ENCODE peak calls at places on chromosome 9, in four cellular contexts. One of them, this sample, is unnamed.

GRCh38 chr9:77498891-77499290 is 149.2 kb downstream of the GNA14 start:
- DNase-seq in GM13976: no peak
- DNase-seq in AG10803: peak
- DNase-seq in epithelial cell of esophagus: no peak
- DNase-seq in this sample: no peak

GRCh38 chr9:32456564-32456963 is 69.4 kb downstream of the RIGI start:
- DNase-seq in GM13976: no peak
- DNase-seq in AG10803: peak
- DNase-seq in epithelial cell of esophagus: no peak
- DNase-seq in this sample: no peak

GRCh38 chr9:129962889-129963703 is 79.9 kb downstream of the FNBP1 start:
- DNase-seq in GM13976: peak
- DNase-seq in AG10803: peak
- DNase-seq in epithelial cell of esophagus: peak
- DNase-seq in this sample: peak

GRCh38 chr9:125085703-125086477 is 57.4 kb downstream of the SCAI start:
- DNase-seq in GM13976: no peak
- DNase-seq in AG10803: no peak
- DNase-seq in epithelial cell of esophagus: no peak
- DNase-seq in this sample: no peak

GRCh38 chr9:95266649-95267048 is 50.9 kb downstream of the FANCC start:
- DNase-seq in GM13976: peak
- DNase-seq in AG10803: no peak
- DNase-seq in epithelial cell of esophagus: no peak
- DNase-seq in this sample: no peak

GRCh38 chr9:35684921-35685320 is 4.8 kb downstream of the TPM2 start:
- DNase-seq in GM13976: no peak
- DNase-seq in AG10803: no peak
- DNase-seq in epithelial cell of esophagus: no peak
- DNase-seq in this sample: no peak

GRCh38 chr9:130461731-130462130 is 17.0 kb downstream of the ASS1 start:
- DNase-seq in GM13976: no peak
- DNase-seq in AG10803: no peak
- DNase-seq in epithelial cell of esophagus: no peak
- DNase-seq in this sample: no peak

GRCh38 chr9:129176786-129177442 is 1.1 kb downstream of the IER5L start:
- DNase-seq in GM13976: no peak
- DNase-seq in AG10803: no peak
- DNase-seq in epithelial cell of esophagus: peak
- DNase-seq in this sample: peak

GRCh38 chr9:8600914-8601680 is 801.5 kb upstream of the DMAC1 start:
- DNase-seq in GM13976: no peak
- DNase-seq in AG10803: no peak
- DNase-seq in epithelial cell of esophagus: peak
- DNase-seq in this sample: no peak

GRCh38 chr9:118990949-118991348 is 378.3 kb downstream of the BRINP1 start:
- DNase-seq in GM13976: no peak
- DNase-seq in AG10803: no peak
- DNase-seq in epithelial cell of esophagus: no peak
- DNase-seq in this sample: peak

GRCh38 chr9:8717146-8717545 is 917.6 kb upstream of the DMAC1 start:
- DNase-seq in GM13976: no peak
- DNase-seq in AG10803: no peak
- DNase-seq in epithelial cell of esophagus: no peak
- DNase-seq in this sample: no peak

GRCh38 chr9:35028341-35028740 is 38.8 kb downstream of the DNAJB5 start:
- DNase-seq in GM13976: no peak
- DNase-seq in AG10803: no peak
- DNase-seq in epithelial cell of esophagus: peak
- DNase-seq in this sample: no peak

GRCh38 chr9:120688758-120689157 is 25.5 kb downstream of the MEGF9 start:
- DNase-seq in GM13976: no peak
- DNase-seq in AG10803: no peak
- DNase-seq in epithelial cell of esophagus: no peak
- DNase-seq in this sample: no peak

GRCh38 chr9:78695521-78695920 is 398.6 kb downstream of the PSAT1 start:
- DNase-seq in GM13976: no peak
- DNase-seq in AG10803: no peak
- DNase-seq in epithelial cell of esophagus: no peak
- DNase-seq in this sample: no peak

GRCh38 chr9:35688558-35689350 is 971 bp downstream of the TPM2 start:
- DNase-seq in GM13976: no peak
- DNase-seq in AG10803: peak
- DNase-seq in epithelial cell of esophagus: peak
- DNase-seq in this sample: no peak

GRCh38 chr9:7656648-7657047 is 142.9 kb downstream of the DMAC1 start:
- DNase-seq in GM13976: no peak
- DNase-seq in AG10803: no peak
- DNase-seq in epithelial cell of esophagus: peak
- DNase-seq in this sample: no peak

GRCh38 chr9:123364241-123364824 is 8.3 kb downstream of the CRB2 start:
- DNase-seq in GM13976: no peak
- DNase-seq in AG10803: peak
- DNase-seq in epithelial cell of esophagus: no peak
- DNase-seq in this sample: no peak

GRCh38 chr9:37417857-37418618 is 4.5 kb upstream of the GRHPR start:
- DNase-seq in GM13976: no peak
- DNase-seq in AG10803: no peak
- DNase-seq in epithelial cell of esophagus: peak
- DNase-seq in this sample: no peak

GRCh38 chr9:112970939-112971338 is 41.1 kb downstream of the ZNF883 start:
- DNase-seq in GM13976: no peak
- DNase-seq in AG10803: peak
- DNase-seq in epithelial cell of esophagus: no peak
- DNase-seq in this sample: no peak

GRCh38 chr9:95947118-95947517 is 71.6 kb downstream of the ERCC6L2 start:
- DNase-seq in GM13976: no peak
- DNase-seq in AG10803: no peak
- DNase-seq in epithelial cell of esophagus: no peak
- DNase-seq in this sample: no peak

GRCh38 chr9:101326501-101326900 is 58.3 kb downstream of the BAAT start:
- DNase-seq in GM13976: no peak
- DNase-seq in AG10803: no peak
- DNase-seq in epithelial cell of esophagus: peak
- DNase-seq in this sample: no peak

GRCh38 chr9:113614843-113615648 is 151.5 kb downstream of the RGS3 start:
- DNase-seq in GM13976: peak
- DNase-seq in AG10803: peak
- DNase-seq in epithelial cell of esophagus: no peak
- DNase-seq in this sample: peak

GRCh38 chr9:79567671-79568098 is 4.1 kb upstream of the TLE4 start:
- DNase-seq in GM13976: no peak
- DNase-seq in AG10803: no peak
- DNase-seq in epithelial cell of esophagus: peak
- DNase-seq in this sample: no peak

GRCh38 chr9:108743426-108743825 is 112.4 kb downstream of the ACTL7B start:
- DNase-seq in GM13976: no peak
- DNase-seq in AG10803: no peak
- DNase-seq in epithelial cell of esophagus: no peak
- DNase-seq in this sample: no peak

GRCh38 chr9:124662561-124662960 is 108.5 kb downstream of the NR6A1 start:
- DNase-seq in GM13976: no peak
- DNase-seq in AG10803: no peak
- DNase-seq in epithelial cell of esophagus: no peak
- DNase-seq in this sample: no peak

GRCh38 chr9:114198249-114199040 is 43.1 kb downstream of the COL27A1 start:
- DNase-seq in GM13976: no peak
- DNase-seq in AG10803: no peak
- DNase-seq in epithelial cell of esophagus: no peak
- DNase-seq in this sample: no peak

DNA sequence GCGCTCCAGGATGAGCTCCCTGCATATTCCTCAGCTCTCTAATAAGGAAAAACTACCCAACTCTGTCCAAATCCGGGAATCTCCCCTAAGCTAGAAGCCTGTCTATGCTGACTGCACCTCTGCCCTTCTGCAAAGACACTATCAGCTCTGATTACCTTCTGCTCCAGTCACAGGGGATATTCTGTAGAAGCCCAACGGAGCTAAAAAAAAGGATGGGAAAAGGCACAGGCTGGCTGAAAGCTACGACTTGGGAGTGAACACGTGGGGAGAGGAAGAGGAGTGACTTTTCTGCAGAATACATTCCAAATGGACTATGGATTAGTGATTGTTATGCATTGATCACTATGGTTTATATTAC is 50.7 kb downstream of the IARS1 start:
- DNase-seq in GM13976: no peak
- DNase-seq in AG10803: no peak
- DNase-seq in epithelial cell of esophagus: no peak
- DNase-seq in this sample: no peak
- TF ChIP-seq CTCF in GM13976: no peak
- TF ChIP-seq CTCF in AG10803: no peak
- TF ChIP-seq CTCF in epithelial cell of esophagus: no peak
- TF ChIP-seq CTCF in this sample: no peak

DNA sequence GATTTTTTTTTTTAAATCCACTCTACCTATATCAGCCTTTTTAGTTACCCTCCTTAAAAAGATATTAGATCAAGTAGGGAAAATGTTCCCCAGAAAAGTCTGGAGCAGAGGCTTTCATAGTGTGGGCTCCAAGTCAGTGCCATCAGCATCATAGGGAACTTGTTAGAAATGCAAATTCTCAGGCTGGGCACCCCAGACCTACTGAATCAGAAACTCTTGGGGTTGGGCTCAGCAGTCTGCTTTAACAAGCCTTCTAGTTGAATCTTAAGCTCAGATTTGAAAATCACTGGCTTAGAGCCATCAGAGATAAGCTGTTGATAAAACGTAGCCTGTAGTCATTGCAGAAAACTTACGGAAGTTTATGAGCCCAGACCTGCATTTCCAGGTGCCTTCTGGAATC is 140.1 kb downstream of the TMEM38B start:
- DNase-seq in GM13976: no peak
- DNase-seq in AG10803: no peak
- DNase-seq in epithelial cell of esophagus: no peak
- DNase-seq in this sample: no peak
- TF ChIP-seq CTCF in GM13976: no peak
- TF ChIP-seq CTCF in AG10803: no peak
- TF ChIP-seq CTCF in epithelial cell of esophagus: no peak
- TF ChIP-seq CTCF in this sample: no peak

GRCh38 chr9:136343884-136344269 is 16.5 kb downstream of the GPSM1 start:
- DNase-seq in GM13976: no peak
- DNase-seq in AG10803: no peak
- DNase-seq in epithelial cell of esophagus: no peak
- DNase-seq in this sample: no peak

GRCh38 chr9:136346927-136347465 is 16.5 kb downstream of the DNLZ start:
- DNase-seq in GM13976: no peak
- DNase-seq in AG10803: no peak
- DNase-seq in epithelial cell of esophagus: no peak
- DNase-seq in this sample: no peak

GRCh38 chr9:136346157-136346481 is 17.4 kb downstream of the DNLZ start:
- DNase-seq in GM13976: no peak
- DNase-seq in AG10803: no peak
- DNase-seq in epithelial cell of esophagus: no peak
- DNase-seq in this sample: no peak

GRCh38 chr9:136344544-136345280 is 17.4 kb downstream of the GPSM1 start:
- DNase-seq in GM13976: no peak
- DNase-seq in AG10803: no peak
- DNase-seq in epithelial cell of esophagus: no peak
- DNase-seq in this sample: no peak

GRCh38 chr9:136345281-136346156 is 18.0 kb downstream of the DNLZ start:
- DNase-seq in GM13976: no peak
- DNase-seq in AG10803: peak
- DNase-seq in epithelial cell of esophagus: peak
- DNase-seq in this sample: peak
- TF ChIP-seq CTCF in GM13976: no peak
- TF ChIP-seq CTCF in AG10803: peak
- TF ChIP-seq CTCF in epithelial cell of esophagus: no peak
- TF ChIP-seq CTCF in this sample: peak

DNA sequence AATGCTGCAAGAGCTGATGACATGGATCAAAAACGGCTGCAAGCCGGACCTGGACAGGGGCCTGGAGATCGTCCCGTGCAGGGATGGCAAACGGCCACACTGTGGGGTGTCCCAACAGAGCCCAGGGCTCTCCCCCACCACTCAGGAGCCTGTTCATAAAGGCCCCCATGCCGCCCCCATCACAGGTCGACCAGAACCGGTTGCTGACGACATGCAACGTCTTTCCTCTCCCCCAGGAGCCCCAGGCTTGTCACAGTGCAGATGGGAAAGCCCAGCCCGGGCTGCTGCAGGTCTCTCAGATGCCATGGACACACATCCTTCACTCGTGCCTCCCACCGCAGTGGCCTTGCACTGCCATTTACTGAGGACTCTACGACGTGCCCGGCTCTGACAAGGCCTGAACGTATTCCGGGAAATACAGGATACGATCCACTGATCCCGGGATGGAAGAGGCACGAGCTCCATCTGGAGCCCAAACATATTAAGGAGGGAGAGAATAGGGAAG is 76.5 kb upstream of the SARDH start:
- DNase-seq in GM13976: no peak
- DNase-seq in AG10803: no peak
- DNase-seq in epithelial cell of esophagus: no peak
- DNase-seq in this sample: no peak
- TF ChIP-seq CTCF in GM13976: no peak
- TF ChIP-seq CTCF in AG10803: no peak
- TF ChIP-seq CTCF in epithelial cell of esophagus: no peak
- TF ChIP-seq CTCF in this sample: no peak

GRCh38 chr9:19629506-19629905 is 159.3 kb downstream of the SLC24A2 start:
- DNase-seq in GM13976: no peak
- DNase-seq in AG10803: no peak
- DNase-seq in epithelial cell of esophagus: no peak
- DNase-seq in this sample: no peak
- TF ChIP-seq CTCF in GM13976: no peak
- TF ChIP-seq CTCF in AG10803: no peak
- TF ChIP-seq CTCF in epithelial cell of esophagus: no peak
- TF ChIP-seq CTCF in this sample: no peak

GRCh38 chr9:2120926-2121689 is 106.0 kb downstream of the SMARCA2 start:
- DNase-seq in GM13976: no peak
- DNase-seq in AG10803: peak
- DNase-seq in epithelial cell of esophagus: peak
- DNase-seq in this sample: no peak

GRCh38 chr9:2117527-2117926 is 102.4 kb downstream of the SMARCA2 start:
- DNase-seq in GM13976: no peak
- DNase-seq in AG10803: no peak
- DNase-seq in epithelial cell of esophagus: no peak
- DNase-seq in this sample: no peak

GRCh38 chr9:2119490-2120046 is 104.4 kb downstream of the SMARCA2 start:
- DNase-seq in GM13976: no peak
- DNase-seq in AG10803: no peak
- DNase-seq in epithelial cell of esophagus: no peak
- DNase-seq in this sample: peak

GRCh38 chr9:2116073-2116472 is 100.9 kb downstream of the SMARCA2 start:
- DNase-seq in GM13976: peak
- DNase-seq in AG10803: peak
- DNase-seq in epithelial cell of esophagus: peak
- DNase-seq in this sample: no peak
- TF ChIP-seq CTCF in GM13976: peak
- TF ChIP-seq CTCF in AG10803: peak
- TF ChIP-seq CTCF in epithelial cell of esophagus: peak
- TF ChIP-seq CTCF in this sample: peak

This sample was measured in tibial artery.